ENCODE peak calls at places on chromosomes 5 and 9, in ten cellular contexts. Q is PC-9, O is GM12865, T is lung, I is coronary artery, G is WERI-Rb-1, W is body of pancreas, U is GM06990, K is fibroblast of the aortic adventitia, A is Peyer's patch. N is an unnamed sample.

GRCh38 chr5:177311361-177311722 is 356 bp downstream of the MXD3 start:
- DNase-seq in U (no peak), Q (no peak), A (no peak), I (no peak), W (no peak), K (no peak), T (no peak), O (no peak), G (no peak), N (no peak)

GRCh38 chr9:85258823-85259370 is 482.9 kb downstream of the AGTPBP1 start:
- DNase-seq in T (no peak), I (no peak), A (peak), K (peak), G (peak), O (peak), U (peak), W (peak), Q (peak), N (peak)

GRCh38 chr9:136485651-136486050 is 2.8 kb upstream of the SEC16A start:
- DNase-seq in K (no peak), T (no peak), U (no peak), A (no peak), I (no peak), O (no peak), Q (no peak), W (peak), G (no peak), N (no peak)

GRCh38 chr9:89368978-89369377 is 50.7 kb downstream of the SECISBP2 start:
- DNase-seq in I (no peak), G (no peak), K (no peak), U (no peak), A (no peak), Q (no peak), W (no peak), O (no peak), T (no peak), N (no peak)

GRCh38 chr5:84696651-84697050 is 312.0 kb upstream of the EDIL3 start:
- DNase-seq in U (no peak), A (no peak), G (no peak), Q (peak), I (no peak), W (no peak), K (no peak), T (no peak), O (no peak), N (no peak)

GRCh38 chr9:124928116-124928515 is 12.8 kb downstream of the GOLGA1 start:
- DNase-seq in I (no peak), T (no peak), A (no peak), Q (no peak), G (no peak), W (no peak), K (no peak), O (no peak), U (no peak), N (no peak)

GRCh38 chr9:9536481-9536880 is 1076.3 kb downstream of the PTPRD start:
- DNase-seq in U (no peak), A (no peak), W (no peak), K (no peak), Q (no peak), O (no peak), G (no peak), T (no peak), I (no peak), N (no peak)

GRCh38 chr9:3043369-3043768 is 199.5 kb upstream of the PUM3 start:
- DNase-seq in G (no peak), W (no peak), T (no peak), K (no peak), O (no peak), Q (no peak), A (no peak), U (no peak), I (no peak), N (peak)

GRCh38 chr5:173829826-173830225 is 58.3 kb upstream of the CPEB4 start:
- DNase-seq in I (no peak), K (no peak), O (peak), U (peak), W (no peak), A (no peak), Q (peak), T (no peak), G (no peak), N (no peak)

GRCh38 chr9:38724749-38725148 is 4.8 kb upstream of the FAM240B start:
- DNase-seq in I (no peak), U (no peak), G (no peak), W (no peak), Q (no peak), O (no peak), K (no peak), A (no peak), T (no peak), N (no peak)

GRCh38 chr5:134247411-134247810 is 21.5 kb upstream of the PPP2CA start:
- DNase-seq in K (peak), U (no peak), A (no peak), O (no peak), T (no peak), I (no peak), Q (peak), G (no peak), W (no peak), N (peak)

GRCh38 chr5:1936901-1937300 is 54.2 kb upstream of the IRX4 start:
- DNase-seq in T (no peak), G (no peak), W (no peak), I (no peak), U (no peak), A (no peak), O (no peak), K (no peak), Q (no peak), N (no peak)

GRCh38 chr5:177384134-177384533 is at the start of gene SLC34A1:
- DNase-seq in U (no peak), O (no peak), K (no peak), W (no peak), I (no peak), A (no peak), T (no peak), G (no peak), Q (no peak), N (no peak)

GRCh38 chr9:32584784-32585183 is 11.8 kb upstream of the NDUFB6 start:
- DNase-seq in I (no peak), U (no peak), Q (no peak), G (no peak), O (no peak), A (no peak), W (no peak), K (peak), T (no peak), N (no peak)

GRCh38 chr5:133398646-133399081 is 213.7 kb downstream of the FSTL4 start:
- DNase-seq in T (peak), W (no peak), Q (no peak), G (no peak), A (no peak), U (peak), I (no peak), K (no peak), O (peak), N (no peak)

GRCh38 chr5:91535508-91535907 is 152.4 kb upstream of the ARRDC3 start:
- DNase-seq in G (no peak), U (no peak), W (no peak), I (no peak), A (no peak), T (no peak), Q (no peak), K (no peak), O (no peak), N (no peak)

GRCh38 chr9:125376261-125377226 is 114.9 kb downstream of the GAPVD1 start:
- DNase-seq in K (no peak), T (no peak), A (no peak), Q (no peak), U (no peak), O (no peak), W (peak), I (no peak), G (no peak), N (no peak)

GRCh38 chr5:176473335-176474006 is 25.3 kb downstream of the FAF2 start:
- DNase-seq in G (no peak), W (no peak), A (no peak), U (no peak), O (no peak), K (no peak), I (no peak), Q (no peak), T (no peak), N (no peak)

GRCh38 chr5:95709967-95710650 is 21.0 kb upstream of the RHOBTB3 start:
- DNase-seq in W (peak), U (no peak), G (no peak), O (no peak), K (peak), Q (peak), I (no peak), T (no peak), A (no peak), N (no peak)

GRCh38 chr9:21789541-21790037 is 12.8 kb upstream of the MTAP start:
- DNase-seq in Q (peak), T (peak), K (peak), W (peak), O (peak), A (peak), I (no peak), G (peak), U (peak), N (no peak)

GRCh38 chr5:112647428-112647827 is 90.3 kb upstream of the APC start:
- DNase-seq in I (no peak), O (no peak), U (no peak), G (no peak), K (no peak), Q (no peak), W (no peak), T (no peak), A (no peak), N (no peak)

GRCh38 chr9:4138180-4138579 is 161.7 kb downstream of the GLIS3 start:
- DNase-seq in K (peak), O (no peak), T (no peak), A (no peak), U (no peak), I (no peak), Q (no peak), W (no peak), G (no peak), N (no peak)

GRCh38 chr9:76716270-76716669 is 48.0 kb upstream of the PCA3 start:
- DNase-seq in W (no peak), I (no peak), G (no peak), T (no peak), O (no peak), A (no peak), K (peak), Q (no peak), U (no peak), N (no peak)

GRCh38 chr5:84961193-84961592 is 576.5 kb upstream of the EDIL3 start:
- DNase-seq in K (no peak), G (no peak), Q (no peak), A (no peak), W (no peak), T (no peak), U (no peak), I (no peak), O (no peak), N (no peak)

GRCh38 chr5:172542651-172543131 is 88.4 kb upstream of the SH3PXD2B start:
- DNase-seq in T (no peak), W (no peak), I (peak), G (no peak), O (no peak), U (no peak), A (peak), Q (no peak), K (no peak), N (no peak)

GRCh38 chr9:130857864-130858730 is 23.0 kb downstream of the ABL1 start:
- DNase-seq in W (peak), G (no peak), T (no peak), Q (no peak), A (peak), I (peak), K (peak), O (no peak), U (no peak), N (peak)

GRCh38 chr5:178378527-178379484 is 146.2 kb upstream of the PHYKPL start:
- DNase-seq in Q (no peak), U (no peak), T (no peak), A (no peak), G (no peak), K (no peak), I (no peak), O (no peak), W (no peak), N (no peak)

GRCh38 chr5:101942321-101942882 is 353.7 kb downstream of the SLCO4C1 start:
- DNase-seq in W (peak), A (peak), G (peak), T (peak), O (peak), K (no peak), Q (peak), U (peak), I (no peak), N (no peak)

GRCh38 chr9:92709954-92710353 is 40.0 kb upstream of the IPPK start:
- DNase-seq in Q (no peak), W (no peak), U (no peak), K (no peak), O (no peak), G (no peak), I (no peak), T (no peak), A (no peak), N (no peak)

GRCh38 chr9:92704528-92704927 is 34.6 kb upstream of the IPPK start:
- DNase-seq in K (no peak), I (no peak), O (no peak), W (no peak), T (no peak), U (no peak), A (no peak), G (no peak), Q (no peak), N (no peak)

GRCh38 chr9:92707530-92707929 is 37.6 kb upstream of the IPPK start:
- DNase-seq in T (no peak), Q (no peak), K (no peak), U (no peak), G (no peak), I (no peak), A (no peak), W (no peak), O (no peak), N (no peak)

GRCh38 chr9:92709240-92709639 is 39.3 kb upstream of the IPPK start:
- DNase-seq in W (no peak), K (no peak), I (no peak), T (no peak), A (no peak), O (no peak), Q (no peak), G (no peak), U (no peak), N (no peak)

DNA sequence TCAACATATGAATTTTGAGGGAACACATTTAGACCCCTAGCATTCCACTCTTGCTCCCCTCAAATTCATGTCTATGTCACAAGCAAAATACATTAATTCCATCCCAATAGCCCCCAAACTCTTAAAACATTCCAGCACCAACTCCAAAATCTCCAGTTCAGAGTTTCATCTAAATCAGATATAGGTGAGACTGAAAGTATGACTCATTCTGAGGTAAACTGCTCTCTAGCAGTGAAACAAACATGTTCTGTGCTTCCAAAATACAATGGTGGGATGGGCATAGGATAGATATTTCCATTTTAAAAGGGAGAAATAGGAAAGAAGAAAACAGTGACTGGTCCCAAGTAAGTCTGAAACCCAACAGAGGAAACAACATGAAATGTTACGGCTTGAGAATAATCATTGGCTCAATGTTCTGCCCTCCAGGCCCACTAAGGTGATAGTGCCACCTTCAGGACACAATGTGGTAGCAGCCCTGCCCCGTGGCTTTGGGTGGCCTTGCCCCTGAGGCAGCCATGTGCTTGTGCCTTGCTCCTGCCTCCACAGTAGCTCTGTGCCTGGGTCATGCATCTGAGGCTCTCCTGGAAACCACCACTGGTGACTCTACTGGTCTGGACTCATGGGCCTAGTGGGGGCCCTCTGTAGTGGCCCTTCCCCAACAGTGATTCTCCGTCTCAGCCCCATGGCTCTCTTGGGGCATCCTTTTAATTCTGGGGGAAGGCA is 36.4 kb upstream of the IPPK start:
- DNase-seq in W (no peak), T (no peak), U (no peak), A (no peak), G (peak), O (peak), I (no peak), K (no peak), Q (peak), N (no peak)
- TF ChIP-seq CTCF in W (no peak), T (peak), U (peak), A (no peak), G (peak), O (peak), I (no peak), K (peak), Q (peak), N (peak)

GRCh38 chr5:123098767-123099513 is 9.9 kb downstream of the PRDM6 start:
- DNase-seq in A (no peak), Q (no peak), T (no peak), U (no peak), I (no peak), O (no peak), W (no peak), K (peak), G (no peak), N (no peak)
- H3K4me3 ChIP-seq in A (peak), Q (no peak), T (no peak), U (no peak), I (peak), O (no peak), W (peak), K (peak), G (peak), N (no peak)

GRCh38 chr5:139847091-139847490 is 51.5 kb downstream of the PSD2 start:
- DNase-seq in O (no peak), I (no peak), K (no peak), U (no peak), A (no peak), W (no peak), Q (no peak), G (no peak), T (no peak), N (no peak)

GRCh38 chr5:139845846-139846681 is 50.5 kb downstream of the PSD2 start:
- DNase-seq in Q (no peak), W (peak), O (no peak), I (no peak), U (no peak), T (no peak), A (no peak), G (no peak), K (no peak), N (no peak)

GRCh38 chr5:139848508-139849100 is 53.0 kb downstream of the PSD2 start:
- DNase-seq in A (peak), K (no peak), G (peak), Q (no peak), T (no peak), I (no peak), W (peak), U (no peak), O (peak), N (no peak)

GRCh38 chr5:139849501-139849900 is 53.9 kb downstream of the PSD2 start:
- DNase-seq in U (no peak), W (no peak), Q (no peak), T (no peak), K (no peak), A (no peak), G (no peak), O (no peak), I (no peak), N (no peak)

DNA sequence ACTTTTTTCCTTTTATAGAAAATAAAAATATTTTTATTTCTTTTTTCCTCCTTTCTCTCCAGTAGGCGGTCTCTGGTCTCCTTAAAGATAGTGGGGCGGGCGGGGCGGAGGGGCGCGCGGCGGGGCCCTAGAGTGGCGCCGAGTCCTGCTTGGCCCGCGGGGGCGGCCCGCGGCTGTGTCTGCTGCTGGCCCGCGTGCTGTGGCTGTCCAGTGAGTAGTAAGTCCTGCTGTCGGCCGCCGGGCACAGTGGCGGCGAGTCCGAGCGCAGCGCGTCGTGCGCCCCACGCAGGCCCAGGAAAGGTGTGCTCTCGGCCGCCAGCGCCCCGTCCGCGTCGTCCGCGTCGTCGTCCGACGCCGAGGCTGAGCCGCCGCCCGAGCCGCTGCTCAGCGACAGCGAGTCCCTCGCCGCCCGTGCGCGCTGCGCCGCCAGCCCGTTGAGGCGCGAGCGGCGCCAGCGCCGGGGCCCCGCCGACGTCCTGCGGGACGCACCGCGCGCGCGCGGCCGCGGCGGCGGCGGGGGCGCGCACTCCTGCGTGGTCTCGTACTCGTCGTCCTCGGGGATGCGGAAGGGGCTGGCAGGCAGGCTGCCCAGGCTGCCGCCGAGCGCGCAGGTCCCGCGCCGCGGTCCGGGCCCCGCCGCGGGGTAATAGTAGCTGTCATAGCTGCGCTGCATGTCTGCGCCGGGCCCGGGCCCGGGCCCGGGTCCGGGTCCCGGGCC is 52.3 kb downstream of the PSD2 start:
- DNase-seq in T (no peak), O (peak), I (no peak), K (no peak), W (peak), U (peak), G (peak), A (peak), Q (no peak), N (no peak)
- TF ChIP-seq CTCF in T (no peak), O (no peak), I (no peak), K (no peak), W (peak), U (no peak), G (no peak), A (no peak), Q (no peak), N (no peak)

GRCh38 chr5:154850255-154851062 is at the start of gene FAXDC2:
- DNase-seq in I (peak), W (peak), T (peak), G (no peak), A (peak), Q (no peak), K (peak), U (no peak), O (no peak), N (no peak)

GRCh38 chr5:154844800-154845199 is 5.6 kb downstream of the FAXDC2 start:
- DNase-seq in O (no peak), G (no peak), T (no peak), W (no peak), I (peak), U (no peak), Q (no peak), A (no peak), K (no peak), N (no peak)

GRCh38 chr5:154849791-154850201 is 607 bp downstream of the FAXDC2 start:
- DNase-seq in T (no peak), G (no peak), K (peak), W (no peak), O (no peak), Q (no peak), U (no peak), A (peak), I (no peak), N (no peak)

GRCh38 chr5:154851351-154851750 is 948 bp upstream of the FAXDC2 start:
- DNase-seq in K (no peak), A (peak), W (no peak), I (peak), Q (no peak), G (no peak), O (no peak), U (no peak), T (no peak), N (no peak)

DNA sequence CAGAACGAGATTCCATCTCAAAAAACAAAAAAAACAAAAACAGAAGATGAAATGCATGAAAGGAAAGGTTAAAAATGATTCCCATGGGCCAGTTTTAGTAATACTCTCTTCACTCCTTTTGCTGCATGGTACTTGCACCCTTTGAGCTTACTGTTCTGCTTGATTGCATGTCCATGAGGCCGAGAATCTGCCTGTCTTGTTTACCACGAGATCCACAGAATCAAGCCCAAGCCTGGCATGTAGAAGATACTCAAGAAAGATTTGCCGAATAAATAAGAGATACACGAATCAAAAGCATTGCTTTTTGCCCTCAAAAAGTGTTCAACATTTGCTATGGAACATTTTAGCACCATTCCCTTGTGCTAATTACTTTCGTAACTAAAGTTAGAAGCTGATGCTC is 1.1 kb downstream of the FAXDC2 start:
- DNase-seq in K (no peak), W (no peak), U (no peak), Q (no peak), I (no peak), T (no peak), G (no peak), A (peak), O (no peak), N (no peak)
- H3K4me3 ChIP-seq in K (peak), W (no peak), U (no peak), Q (no peak), I (peak), T (no peak), G (no peak), A (peak), O (no peak), N (peak)

GRCh38 chr9:135260776-135261175 is 173.3 kb downstream of the OLFM1 start:
- DNase-seq in I (no peak), Q (no peak), A (no peak), T (no peak), K (no peak), O (no peak), W (no peak), G (no peak), U (no peak), N (no peak)
- TF ChIP-seq CTCF in I (no peak), Q (no peak), A (no peak), T (no peak), K (no peak), O (no peak), W (no peak), G (no peak), U (no peak), N (no peak)

GRCh38 chr9:128512820-128513219 is 8.3 kb downstream of the GLE1 start:
- DNase-seq in O (no peak), G (no peak), T (no peak), K (no peak), Q (no peak), U (no peak), A (no peak), I (no peak), W (no peak), N (no peak)
- H3K4me3 ChIP-seq in O (no peak), G (no peak), T (no peak), K (no peak), Q (no peak), U (no peak), A (no peak), I (no peak), W (no peak), N (no peak)

GRCh38 chr5:163505475-163506457 is at the start of gene MAT2B:
- DNase-seq in W (peak), G (peak), K (peak), A (peak), I (peak), U (peak), Q (peak), O (peak), T (peak), N (no peak)
- TF ChIP-seq CTCF in W (peak), G (peak), K (peak), A (no peak), I (no peak), U (peak), Q (peak), O (peak), T (peak), N (peak)